ENCODE peak calls at places on chromosomes 2 and 18, in eight cellular contexts. One of them, this sample, is unnamed.

GRCh38 chr18:37276111-37276510 is 289.5 kb downstream of the CELF4 start:
- DNase-seq in hepatocyte: no peak
- DNase-seq in tibial artery: no peak
- DNase-seq in aorta: no peak
- DNase-seq in CD8-positive, alpha-beta T cell: no peak
- DNase-seq in sigmoid colon: no peak
- DNase-seq in transverse colon: no peak
- DNase-seq in lower lobe of right lung: no peak
- DNase-seq in this sample: no peak

GRCh38 chr18:74773171-74773624 is 175.5 kb downstream of the ZNF407 start:
- DNase-seq in hepatocyte: no peak
- DNase-seq in CD8-positive, alpha-beta T cell: no peak
- DNase-seq in aorta: no peak
- DNase-seq in transverse colon: no peak
- DNase-seq in lower lobe of right lung: no peak
- DNase-seq in sigmoid colon: no peak
- DNase-seq in tibial artery: no peak
- DNase-seq in this sample: no peak

GRCh38 chr2:63643486-63643885 is 54.7 kb downstream of the MDH1 start:
- DNase-seq in aorta: no peak
- DNase-seq in CD8-positive, alpha-beta T cell: no peak
- DNase-seq in hepatocyte: no peak
- DNase-seq in transverse colon: no peak
- DNase-seq in tibial artery: no peak
- DNase-seq in sigmoid colon: no peak
- DNase-seq in lower lobe of right lung: no peak
- DNase-seq in this sample: no peak

GRCh38 chr2:226790006-226790405 is 9.6 kb downstream of the IRS1 start:
- DNase-seq in tibial artery: no peak
- DNase-seq in lower lobe of right lung: no peak
- DNase-seq in CD8-positive, alpha-beta T cell: no peak
- DNase-seq in transverse colon: no peak
- DNase-seq in hepatocyte: no peak
- DNase-seq in aorta: no peak
- DNase-seq in sigmoid colon: no peak
- DNase-seq in this sample: no peak

GRCh38 chr2:63257473-63257872 is 206.8 kb downstream of the OTX1 start:
- DNase-seq in sigmoid colon: no peak
- DNase-seq in transverse colon: no peak
- DNase-seq in aorta: no peak
- DNase-seq in tibial artery: no peak
- DNase-seq in lower lobe of right lung: no peak
- DNase-seq in CD8-positive, alpha-beta T cell: no peak
- DNase-seq in hepatocyte: no peak
- DNase-seq in this sample: no peak

GRCh38 chr2:3659447-3660432 is 1.7 kb downstream of the ALLC start:
- DNase-seq in transverse colon: no peak
- DNase-seq in tibial artery: peak; percentile 27
- DNase-seq in hepatocyte: no peak
- DNase-seq in sigmoid colon: peak; percentile 51
- DNase-seq in aorta: no peak
- DNase-seq in CD8-positive, alpha-beta T cell: no peak
- DNase-seq in lower lobe of right lung: no peak
- DNase-seq in this sample: no peak

GRCh38 chr2:216555274-216555673 is 56.6 kb downstream of the RPL37A start:
- DNase-seq in sigmoid colon: peak; percentile 86
- DNase-seq in tibial artery: peak; percentile 93
- DNase-seq in CD8-positive, alpha-beta T cell: no peak
- DNase-seq in aorta: peak; percentile 90
- DNase-seq in hepatocyte: no peak
- DNase-seq in lower lobe of right lung: peak; percentile 78
- DNase-seq in transverse colon: peak; percentile 34
- DNase-seq in this sample: no peak

GRCh38 chr2:172215172-172215935 is 112.7 kb upstream of the DLX2 start:
- DNase-seq in transverse colon: no peak
- DNase-seq in tibial artery: no peak
- DNase-seq in CD8-positive, alpha-beta T cell: no peak
- DNase-seq in sigmoid colon: no peak
- DNase-seq in hepatocyte: no peak
- DNase-seq in aorta: no peak
- DNase-seq in lower lobe of right lung: no peak
- DNase-seq in this sample: no peak

GRCh38 chr2:225086915-225087314 is 44.6 kb upstream of the DOCK10 start:
- DNase-seq in hepatocyte: no peak
- DNase-seq in lower lobe of right lung: no peak
- DNase-seq in sigmoid colon: no peak
- DNase-seq in aorta: no peak
- DNase-seq in transverse colon: no peak
- DNase-seq in tibial artery: no peak
- DNase-seq in CD8-positive, alpha-beta T cell: no peak
- DNase-seq in this sample: no peak

GRCh38 chr2:16114836-16115235 is 174.5 kb downstream of the MYCN start:
- DNase-seq in tibial artery: no peak
- DNase-seq in aorta: no peak
- DNase-seq in transverse colon: peak; percentile 77
- DNase-seq in lower lobe of right lung: no peak
- DNase-seq in sigmoid colon: no peak
- DNase-seq in hepatocyte: peak; percentile 71
- DNase-seq in CD8-positive, alpha-beta T cell: no peak
- DNase-seq in this sample: no peak

GRCh38 chr2:104846955-104847820 is 6.7 kb upstream of the POU3F3 start:
- DNase-seq in CD8-positive, alpha-beta T cell: no peak
- DNase-seq in transverse colon: no peak
- DNase-seq in tibial artery: no peak
- DNase-seq in lower lobe of right lung: no peak
- DNase-seq in sigmoid colon: no peak
- DNase-seq in aorta: no peak
- DNase-seq in hepatocyte: no peak
- DNase-seq in this sample: no peak

GRCh38 chr18:55534547-55534946 is 53.4 kb downstream of the TCF4 start:
- DNase-seq in aorta: no peak
- DNase-seq in CD8-positive, alpha-beta T cell: no peak
- DNase-seq in tibial artery: no peak
- DNase-seq in hepatocyte: no peak
- DNase-seq in transverse colon: no peak
- DNase-seq in sigmoid colon: no peak
- DNase-seq in lower lobe of right lung: no peak
- DNase-seq in this sample: no peak

GRCh38 chr18:79200546-79201268 is 131.5 kb downstream of the ATP9B start:
- DNase-seq in transverse colon: peak; percentile 23
- DNase-seq in lower lobe of right lung: peak; percentile 68
- DNase-seq in aorta: no peak
- DNase-seq in tibial artery: no peak
- DNase-seq in sigmoid colon: peak; percentile 82
- DNase-seq in hepatocyte: peak; percentile 82
- DNase-seq in CD8-positive, alpha-beta T cell: peak; percentile 40
- DNase-seq in this sample: no peak

GRCh38 chr2:150621800-150622199 is 134.3 kb upstream of the RND3 start:
- DNase-seq in aorta: no peak
- DNase-seq in transverse colon: no peak
- DNase-seq in sigmoid colon: no peak
- DNase-seq in lower lobe of right lung: no peak
- DNase-seq in tibial artery: no peak
- DNase-seq in CD8-positive, alpha-beta T cell: no peak
- DNase-seq in hepatocyte: peak; percentile 26
- DNase-seq in this sample: no peak

GRCh38 chr18:23428821-23429220 is 24.3 kb upstream of the RIOK3 start:
- DNase-seq in tibial artery: no peak
- DNase-seq in lower lobe of right lung: no peak
- DNase-seq in CD8-positive, alpha-beta T cell: no peak
- DNase-seq in aorta: no peak
- DNase-seq in transverse colon: no peak
- DNase-seq in sigmoid colon: no peak
- DNase-seq in hepatocyte: no peak
- DNase-seq in this sample: no peak

GRCh38 chr2:240401308-240401707 is 34.2 kb upstream of the GPC1 start:
- DNase-seq in transverse colon: no peak
- DNase-seq in lower lobe of right lung: no peak
- DNase-seq in aorta: no peak
- DNase-seq in sigmoid colon: peak; percentile 34
- DNase-seq in hepatocyte: no peak
- DNase-seq in tibial artery: peak; percentile 52
- DNase-seq in CD8-positive, alpha-beta T cell: no peak
- DNase-seq in this sample: no peak

GRCh38 chr2:171824086-171824485 is 70.0 kb downstream of the SLC25A12 start:
- DNase-seq in transverse colon: no peak
- DNase-seq in tibial artery: no peak
- DNase-seq in aorta: no peak
- DNase-seq in sigmoid colon: no peak
- DNase-seq in hepatocyte: no peak
- DNase-seq in CD8-positive, alpha-beta T cell: no peak
- DNase-seq in lower lobe of right lung: no peak
- DNase-seq in this sample: no peak

GRCh38 chr2:206260427-206261012 is 13.9 kb upstream of the ZDBF2 start:
- DNase-seq in hepatocyte: peak; percentile 27
- DNase-seq in sigmoid colon: no peak
- DNase-seq in transverse colon: no peak
- DNase-seq in CD8-positive, alpha-beta T cell: no peak
- DNase-seq in tibial artery: no peak
- DNase-seq in lower lobe of right lung: no peak
- DNase-seq in aorta: no peak
- DNase-seq in this sample: no peak

GRCh38 chr2:69214898-69215297 is 172.1 kb downstream of the GFPT1 start:
- DNase-seq in hepatocyte: peak; percentile 31
- DNase-seq in transverse colon: no peak
- DNase-seq in sigmoid colon: no peak
- DNase-seq in lower lobe of right lung: no peak
- DNase-seq in aorta: no peak
- DNase-seq in tibial artery: no peak
- DNase-seq in CD8-positive, alpha-beta T cell: no peak
- DNase-seq in this sample: no peak

GRCh38 chr2:226915846-226916360 is 80.0 kb downstream of the RHBDD1 start:
- DNase-seq in transverse colon: no peak
- DNase-seq in aorta: no peak
- DNase-seq in hepatocyte: no peak
- DNase-seq in CD8-positive, alpha-beta T cell: no peak
- DNase-seq in lower lobe of right lung: no peak
- DNase-seq in tibial artery: no peak
- DNase-seq in sigmoid colon: no peak
- DNase-seq in this sample: no peak

GRCh38 chr2:79210274-79210917 is 50.8 kb upstream of the REG3A start:
- DNase-seq in tibial artery: no peak
- DNase-seq in lower lobe of right lung: no peak
- DNase-seq in hepatocyte: no peak
- DNase-seq in CD8-positive, alpha-beta T cell: no peak
- DNase-seq in aorta: no peak
- DNase-seq in sigmoid colon: no peak
- DNase-seq in transverse colon: no peak
- DNase-seq in this sample: no peak
- H3K27me3 ChIP-seq in tibial artery: no peaks in the 10 kb centered on the region
- H3K27me3 ChIP-seq in lower lobe of right lung: no peaks in the 10 kb centered on the region
- H3K27me3 ChIP-seq in hepatocyte: no peaks in the 10 kb centered on the region
- H3K27me3 ChIP-seq in CD8-positive, alpha-beta T cell: no peaks in the 10 kb centered on the region
- H3K27me3 ChIP-seq in aorta: no peaks in the 10 kb centered on the region
- H3K27me3 ChIP-seq in sigmoid colon: no peaks in the 10 kb centered on the region
- H3K27me3 ChIP-seq in transverse colon: no peaks in the 10 kb centered on the region
- H3K27me3 ChIP-seq in this sample: no peaks in the 10 kb centered on the region

GRCh38 chr2:160575363-160575762 is 81.8 kb upstream of the RBMS1 start:
- DNase-seq in transverse colon: no peak
- DNase-seq in CD8-positive, alpha-beta T cell: no peak
- DNase-seq in aorta: no peak
- DNase-seq in tibial artery: no peak
- DNase-seq in hepatocyte: no peak
- DNase-seq in sigmoid colon: no peak
- DNase-seq in lower lobe of right lung: no peak
- DNase-seq in this sample: no peak
- H3K27ac ChIP-seq in transverse colon: no peak overlapping the region
- H3K27ac ChIP-seq in CD8-positive, alpha-beta T cell: no peak overlapping the region
- H3K27ac ChIP-seq in aorta: no peak overlapping the region
- H3K27ac ChIP-seq in tibial artery: peak overlapping the region; percentile 51
- H3K27ac ChIP-seq in hepatocyte: no peak overlapping the region
- H3K27ac ChIP-seq in sigmoid colon: no peak overlapping the region
- H3K27ac ChIP-seq in lower lobe of right lung: no peak overlapping the region
- H3K27ac ChIP-seq in this sample: no peak overlapping the region

GRCh38 chr2:60649721-60650120 is 96.3 kb upstream of the BCL11A start:
- DNase-seq in CD8-positive, alpha-beta T cell: no peak
- DNase-seq in transverse colon: no peak
- DNase-seq in aorta: no peak
- DNase-seq in lower lobe of right lung: no peak
- DNase-seq in tibial artery: no peak
- DNase-seq in hepatocyte: no peak
- DNase-seq in sigmoid colon: no peak
- DNase-seq in this sample: no peak
- H3K27me3 ChIP-seq in CD8-positive, alpha-beta T cell: no peaks in the 10 kb centered on the region
- H3K27me3 ChIP-seq in transverse colon: no peaks in the 10 kb centered on the region
- H3K27me3 ChIP-seq in aorta: no peaks in the 10 kb centered on the region
- H3K27me3 ChIP-seq in lower lobe of right lung: peaks cover 10% of the 10 kb centered on the region
- H3K27me3 ChIP-seq in tibial artery: no peaks in the 10 kb centered on the region
- H3K27me3 ChIP-seq in hepatocyte: peaks cover 4% of the 10 kb centered on the region
- H3K27me3 ChIP-seq in sigmoid colon: no peaks in the 10 kb centered on the region
- H3K27me3 ChIP-seq in this sample: no peaks in the 10 kb centered on the region

GRCh38 chr2:219284501-219285347 is 5.6 kb downstream of the DNAJB2 start:
- DNase-seq in sigmoid colon: peak; percentile 57
- DNase-seq in transverse colon: no peak
- DNase-seq in tibial artery: no peak
- DNase-seq in hepatocyte: no peak
- DNase-seq in aorta: no peak
- DNase-seq in CD8-positive, alpha-beta T cell: no peak
- DNase-seq in lower lobe of right lung: no peak
- DNase-seq in this sample: no peak

GRCh38 chr2:219286436-219287115 is 7.4 kb downstream of the DNAJB2 start:
- DNase-seq in sigmoid colon: peak; percentile 61
- DNase-seq in lower lobe of right lung: no peak
- DNase-seq in tibial artery: no peak
- DNase-seq in transverse colon: no peak
- DNase-seq in CD8-positive, alpha-beta T cell: no peak
- DNase-seq in hepatocyte: no peak
- DNase-seq in aorta: no peak
- DNase-seq in this sample: no peak

GRCh38 chr2:219287569-219288265 is 8.6 kb downstream of the DNAJB2 start:
- DNase-seq in aorta: no peak
- DNase-seq in CD8-positive, alpha-beta T cell: no peak
- DNase-seq in hepatocyte: no peak
- DNase-seq in transverse colon: no peak
- DNase-seq in sigmoid colon: peak; percentile 51
- DNase-seq in lower lobe of right lung: no peak
- DNase-seq in tibial artery: no peak
- DNase-seq in this sample: no peak

GRCh38 chr2:219285348-219285685 is 6.2 kb downstream of the DNAJB2 start:
- DNase-seq in CD8-positive, alpha-beta T cell: no peak
- DNase-seq in tibial artery: no peak
- DNase-seq in aorta: no peak
- DNase-seq in sigmoid colon: no peak
- DNase-seq in hepatocyte: no peak
- DNase-seq in transverse colon: no peak
- DNase-seq in lower lobe of right lung: no peak
- DNase-seq in this sample: no peak

DNA sequence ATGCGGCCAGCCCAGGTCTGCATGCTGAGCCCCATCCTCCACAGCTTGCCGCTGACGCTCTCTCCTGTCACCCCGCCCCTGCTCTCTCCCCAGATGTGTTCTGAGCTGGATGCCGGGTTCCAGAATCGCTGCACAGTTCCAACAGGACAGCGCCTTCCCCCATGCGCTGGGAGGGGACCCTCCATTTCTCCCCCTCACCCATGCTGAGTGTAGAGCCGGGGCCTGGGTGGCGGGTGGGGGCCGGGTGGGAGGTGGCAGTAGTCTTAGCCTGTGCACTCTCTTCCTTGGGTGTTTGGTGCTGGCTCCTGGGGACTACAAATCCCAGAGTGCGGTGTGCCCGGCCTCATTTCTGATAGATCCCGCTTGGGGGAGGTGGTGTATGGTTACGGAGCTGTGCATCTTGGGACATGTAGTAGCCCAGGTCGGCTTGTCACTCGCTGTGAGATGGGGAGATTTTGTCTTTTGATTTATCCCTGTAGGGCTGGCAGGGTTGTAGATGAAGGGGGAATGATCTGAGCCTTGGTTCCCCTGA is 6.8 kb downstream of the DNAJB2 start:
- DNase-seq in aorta: no peak
- DNase-seq in transverse colon: no peak
- DNase-seq in CD8-positive, alpha-beta T cell: no peak
- DNase-seq in tibial artery: no peak
- DNase-seq in sigmoid colon: peak; percentile 67
- DNase-seq in lower lobe of right lung: no peak
- DNase-seq in hepatocyte: no peak
- DNase-seq in this sample: no peak
- H3K27ac ChIP-seq in aorta: no peak overlapping the region
- H3K27ac ChIP-seq in transverse colon: peak overlapping the region; percentile 17
- H3K27ac ChIP-seq in CD8-positive, alpha-beta T cell: no peak overlapping the region
- H3K27ac ChIP-seq in tibial artery: peak overlapping the region; percentile 54
- H3K27ac ChIP-seq in sigmoid colon: peak overlapping the region; percentile 33
- H3K27ac ChIP-seq in lower lobe of right lung: no peak overlapping the region
- H3K27ac ChIP-seq in hepatocyte: no peak overlapping the region
- H3K27ac ChIP-seq in this sample: no peak overlapping the region

This sample was measured in CD4-positive, alpha-beta T cell.